ENCODE peak calls at places on chromosomes 2 and 18, in four cellular contexts. Y is choroid plexus epithelial cell, P is heart right ventricle, C is foreskin fibroblast. L is an unnamed sample.

GRCh38 chr2:223970343-223971128 is 13.3 kb downstream of the MRPL44 start:
- DNase-seq in C (peak), P (peak), Y (peak), L (no peak)

GRCh38 chr2:20015482-20016083 is 3.1 kb upstream of the MATN3 start:
- DNase-seq in C (peak), Y (peak), P (no peak), L (no peak)

GRCh38 chr2:239953418-239954061 is 71.6 kb downstream of the NDUFA10 start:
- DNase-seq in C (peak), P (peak), Y (peak), L (no peak)

GRCh38 chr2:156473445-156473844 is 37.3 kb downstream of the GPD2 start:
- DNase-seq in Y (no peak), C (no peak), P (no peak), L (no peak)

GRCh38 chr2:207833265-207833751 is 63.6 kb upstream of the FZD5 start:
- DNase-seq in Y (no peak), C (no peak), P (no peak), L (no peak)

GRCh38 chr2:144678741-144679140 is 158.8 kb upstream of the ZEB2 start:
- DNase-seq in Y (no peak), P (no peak), C (no peak), L (peak)

GRCh38 chr2:175575346-175576258 is 394.1 kb upstream of the ATP5MC3 start:
- DNase-seq in Y (no peak), C (no peak), P (no peak), L (no peak)

GRCh38 chr2:233356546-233357308 is 2.4 kb downstream of the DGKD start:
- DNase-seq in C (no peak), P (no peak), Y (no peak), L (no peak)

GRCh38 chr2:161223139-161223732 is 63.0 kb downstream of the TANK start:
- DNase-seq in C (no peak), Y (peak), P (no peak), L (no peak)

GRCh38 chr2:85936421-85937068 is 47.8 kb upstream of the ST3GAL5 start:
- DNase-seq in P (peak), C (no peak), Y (no peak), L (no peak)

GRCh38 chr2:11833601-11834000 is 87.2 kb downstream of the LPIN1 start:
- DNase-seq in Y (peak), C (peak), P (no peak), L (no peak)

GRCh38 chr2:213429516-213429915 is 145.3 kb downstream of the SPAG16 start:
- DNase-seq in C (no peak), Y (peak), P (no peak), L (peak)

GRCh38 chr18:45664824-45665763 is 49.8 kb downstream of the SLC14A2 start:
- DNase-seq in C (peak), P (peak), Y (peak), L (no peak)

GRCh38 chr2:30737326-30737610 is 70.0 kb downstream of the CAPN13 start:
- DNase-seq in P (no peak), C (no peak), Y (no peak), L (no peak)

GRCh38 chr2:48423376-48423775 is 106.6 kb upstream of the STON1 start:
- DNase-seq in C (peak), Y (peak), P (no peak), L (peak)

GRCh38 chr2:134181219-134181618 is 72.7 kb upstream of the MGAT5 start:
- DNase-seq in P (no peak), Y (no peak), C (no peak), L (no peak)

GRCh38 chr2:38105911-38106310 is 30.0 kb upstream of the CYP1B1 start:
- DNase-seq in Y (no peak), P (no peak), C (no peak), L (no peak)

GRCh38 chr18:47745227-47745626 is 185.2 kb downstream of the SMAD2 start:
- DNase-seq in Y (no peak), C (no peak), P (no peak), L (no peak)

GRCh38 chr18:10783941-10784340 is 258.1 kb downstream of the NAPG start:
- DNase-seq in C (no peak), P (no peak), Y (no peak), L (no peak)

GRCh38 chr2:55163258-55163657 is 68.8 kb downstream of the CLHC1 start:
- DNase-seq in C (peak), Y (peak), P (no peak), L (no peak)

GRCh38 chr2:57542081-57542480 is 504.5 kb upstream of the VRK2 start:
- DNase-seq in C (no peak), Y (no peak), P (no peak), L (no peak)

GRCh38 chr2:220029013-220029412 is 401.6 kb downstream of the SLC4A3 start:
- DNase-seq in P (no peak), C (no peak), Y (no peak), L (no peak)
- TF ChIP-seq CTCF in P (no peak), C (no peak), Y (no peak), L (no peak)

DNA sequence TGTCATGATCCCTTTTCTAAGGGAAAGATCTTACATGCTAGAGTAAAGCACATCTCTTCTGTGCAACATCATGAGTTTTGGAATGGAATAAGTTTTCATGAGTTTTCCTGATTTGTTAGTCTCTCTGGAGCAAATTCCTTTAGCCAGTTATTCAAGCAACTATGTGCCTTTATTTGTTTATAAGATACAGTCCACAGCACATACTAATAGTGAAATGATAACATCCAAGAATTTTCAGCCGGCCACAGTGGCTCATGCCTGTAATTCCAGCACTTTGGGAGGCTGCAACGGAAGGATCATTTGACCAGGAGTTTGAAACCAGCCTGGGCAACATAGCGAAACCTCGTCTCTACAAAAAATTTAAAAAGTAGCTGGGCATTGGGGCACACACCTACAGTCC is 82.0 kb upstream of the LTBP1 start:
- DNase-seq in P (no peak), C (peak), Y (peak), L (no peak)
- H3K4me3 ChIP-seq in P (no peak), C (no peak), Y (no peak), L (no peak)

DNA sequence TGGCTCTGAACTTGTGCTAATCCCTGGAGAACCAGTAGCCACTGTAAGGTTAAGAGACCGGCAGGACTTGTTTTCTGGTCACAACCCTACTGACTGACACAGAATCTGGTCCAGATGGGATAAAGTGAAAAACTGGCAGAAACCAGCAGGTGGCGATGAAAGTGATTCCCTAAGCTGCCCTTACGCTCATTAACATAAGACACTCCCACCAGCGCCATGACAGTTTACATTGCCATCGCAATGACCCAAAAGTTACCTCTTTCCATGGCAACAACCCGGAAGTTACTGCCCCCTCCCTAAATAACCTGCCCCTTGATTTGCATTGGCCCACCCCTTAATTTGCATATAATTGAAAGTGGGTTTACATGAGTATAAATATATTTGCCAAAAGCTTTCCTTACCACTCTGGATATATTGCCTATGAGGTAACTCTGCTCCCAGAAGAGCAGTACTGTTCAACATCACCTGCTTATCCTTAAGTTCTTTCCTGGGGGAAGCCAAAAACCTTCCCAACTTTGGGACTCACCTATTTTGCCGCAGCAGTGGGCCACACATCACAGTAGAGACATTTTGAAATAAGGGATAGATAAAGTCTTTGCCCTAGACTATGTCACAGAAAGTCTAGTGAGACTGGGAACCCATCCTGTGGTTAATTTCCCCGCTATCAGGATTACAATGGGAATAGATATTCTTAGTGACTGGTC is 35.8 kb upstream of the AFF3 start:
- DNase-seq in Y (peak), C (no peak), P (no peak), L (peak)
- TF ChIP-seq CTCF in Y (peak), C (peak), P (peak), L (peak)

GRCh38 chr2:53964987-53965687 is 5.7 kb downstream of the PSME4 start:
- DNase-seq in P (no peak), Y (no peak), C (no peak), L (no peak)

GRCh38 chr2:53969285-53970094 is 1.3 kb downstream of the PSME4 start:
- DNase-seq in Y (peak), C (peak), P (no peak), L (peak)

GRCh38 chr2:53960476-53960875 is 10.3 kb downstream of the PSME4 start:
- DNase-seq in C (no peak), P (no peak), Y (no peak), L (no peak)

GRCh38 chr2:53970095-53970897 is 497 bp downstream of the PSME4 start:
- DNase-seq in P (peak), Y (peak), C (peak), L (no peak)

GRCh38 chr2:53964237-53964952 is 6.4 kb downstream of the PSME4 start:
- DNase-seq in C (no peak), Y (peak), P (no peak), L (no peak)
- H3K4me3 ChIP-seq in C (no peak), Y (no peak), P (no peak), L (no peak)

GRCh38 chr2:65016789-65017188 is 27.6 kb downstream of the SLC1A4 start:
- DNase-seq in P (no peak), C (no peak), Y (no peak), L (no peak)

GRCh38 chr2:65015731-65016130 is 26.5 kb downstream of the SLC1A4 start:
- DNase-seq in C (no peak), P (no peak), Y (no peak), L (no peak)

GRCh38 chr2:65018141-65018582 is 29.0 kb downstream of the SLC1A4 start:
- DNase-seq in P (peak), C (no peak), Y (no peak), L (no peak)

GRCh38 chr2:65019010-65019409 is 29.8 kb downstream of the SLC1A4 start:
- DNase-seq in C (no peak), P (no peak), Y (no peak), L (no peak)

DNA sequence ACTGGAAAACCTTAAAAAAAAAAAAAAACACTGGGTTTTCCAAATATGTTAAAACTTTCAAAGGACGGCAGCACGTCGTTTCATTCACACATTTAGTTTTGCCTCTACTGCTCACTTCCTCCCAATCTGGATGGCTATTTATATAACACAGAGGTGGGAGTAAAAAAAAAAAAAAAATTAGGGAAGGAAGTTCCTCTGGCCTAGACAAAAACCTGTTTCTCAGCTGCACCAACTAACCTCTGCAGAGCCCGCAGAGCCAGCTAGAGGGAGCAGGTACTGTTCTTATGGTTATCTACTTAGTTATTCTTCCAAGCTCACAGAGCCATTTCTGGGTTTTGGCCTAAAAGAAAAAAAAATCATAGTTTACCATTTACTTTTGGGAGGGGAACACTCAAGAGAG is 28.1 kb downstream of the SLC1A4 start:
- DNase-seq in P (peak), Y (peak), C (no peak), L (no peak)
- TF ChIP-seq CTCF in P (peak), Y (peak), C (peak), L (peak)

DNA sequence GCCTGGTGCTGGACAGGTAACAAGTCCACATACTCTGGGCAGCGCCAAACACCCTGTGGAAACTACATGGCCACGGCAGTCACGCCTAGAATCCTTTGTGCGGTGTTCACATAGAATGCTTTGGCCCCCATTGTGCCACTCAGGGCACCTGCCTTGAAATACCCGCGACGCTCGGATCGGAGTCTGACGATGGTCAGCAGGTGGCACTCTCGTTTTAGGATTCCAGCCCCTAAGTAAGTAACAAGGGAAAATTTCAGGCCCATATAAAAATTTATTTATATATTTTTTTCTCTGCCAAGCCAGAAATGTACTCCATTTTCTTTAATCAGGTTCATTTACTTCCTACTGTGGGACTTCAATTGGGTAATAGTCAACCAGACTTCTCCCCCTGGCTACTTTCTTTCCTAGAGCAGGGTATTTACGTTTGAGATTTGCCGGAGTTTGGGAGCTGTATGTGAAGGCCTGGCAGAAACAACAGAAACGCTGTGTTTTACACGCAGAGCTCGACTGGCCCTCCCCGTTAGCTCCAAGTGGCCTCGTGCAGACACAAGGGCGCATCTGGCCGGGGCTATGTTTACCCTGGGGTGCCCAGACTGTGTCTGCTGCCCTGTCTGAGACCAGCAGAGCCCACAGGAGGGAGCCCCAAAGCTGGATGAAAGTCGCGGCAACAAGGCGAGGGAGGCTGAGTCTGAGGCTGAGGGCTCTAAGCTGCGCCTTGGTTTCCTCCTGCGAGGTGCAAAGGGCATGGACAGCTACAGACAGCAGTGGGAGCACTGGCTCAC is 41.6 kb downstream of the LRRC30 start:
- DNase-seq in Y (peak), C (peak), P (peak), L (peak)
- H3K4me3 ChIP-seq in Y (peak), C (no peak), P (no peak), L (peak)

GRCh38 chr2:97952357-97952756 is 43.4 kb downstream of the TMEM131 start:
- DNase-seq in P (no peak), C (no peak), Y (no peak), L (no peak)

GRCh38 chr2:97961534-97961933 is 34.2 kb downstream of the TMEM131 start:
- DNase-seq in P (no peak), C (no peak), Y (no peak), L (no peak)

GRCh38 chr2:97953867-97954266 is 41.9 kb downstream of the TMEM131 start:
- DNase-seq in Y (no peak), C (no peak), P (no peak), L (no peak)

GRCh38 chr2:97958184-97958583 is 37.6 kb downstream of the TMEM131 start:
- DNase-seq in P (no peak), Y (no peak), C (no peak), L (no peak)

GRCh38 chr2:97957432-97958183 is 38.1 kb downstream of the TMEM131 start:
- DNase-seq in Y (peak), P (no peak), C (no peak), L (no peak)
- TF ChIP-seq CTCF in Y (no peak), P (no peak), C (no peak), L (no peak)

L was measured in epithelial cell of proximal tubule.